ENCODE peak calls at places on chromosomes 3 and 15, in four cellular contexts. One of them, this sample, is unnamed.

GRCh38 chr3:14238936-14239335 is 60.3 kb downstream of the LSM3 start:
- DNase-seq in GM10248: no peak
- DNase-seq in lung: no peak
- DNase-seq in fibroblast of the aortic adventitia: no peak
- DNase-seq in this sample: no peak

GRCh38 chr15:68801572-68802148 is 19.0 kb downstream of the ANP32A start:
- DNase-seq in GM10248: no peak
- DNase-seq in lung: no peak
- DNase-seq in fibroblast of the aortic adventitia: no peak
- DNase-seq in this sample: no peak

GRCh38 chr15:37891754-37892368 is 42.6 kb upstream of the TMCO5A start:
- DNase-seq in GM10248: no peak
- DNase-seq in lung: no peak
- DNase-seq in fibroblast of the aortic adventitia: peak
- DNase-seq in this sample: peak

GRCh38 chr3:23671901-23672589 is 133.7 kb upstream of the UBE2E1 start:
- DNase-seq in GM10248: no peak
- DNase-seq in lung: no peak
- DNase-seq in fibroblast of the aortic adventitia: no peak
- DNase-seq in this sample: peak

GRCh38 chr3:156792945-156793344 is 33.2 kb upstream of the LEKR1 start:
- DNase-seq in GM10248: no peak
- DNase-seq in lung: no peak
- DNase-seq in fibroblast of the aortic adventitia: no peak
- DNase-seq in this sample: no peak

GRCh38 chr15:49495993-49496747 is 73.1 kb downstream of the FGF7 start:
- DNase-seq in GM10248: no peak
- DNase-seq in lung: no peak
- DNase-seq in fibroblast of the aortic adventitia: peak
- DNase-seq in this sample: no peak

GRCh38 chr15:39079296-39079834 is 501.5 kb upstream of the THBS1 start:
- DNase-seq in GM10248: no peak
- DNase-seq in lung: no peak
- DNase-seq in fibroblast of the aortic adventitia: peak
- DNase-seq in this sample: peak

GRCh38 chr3:53252105-53252946 is 3.5 kb downstream of the TKT start:
- DNase-seq in GM10248: no peak
- DNase-seq in lung: peak
- DNase-seq in fibroblast of the aortic adventitia: no peak
- DNase-seq in this sample: no peak

GRCh38 chr3:129308636-129309035 is 30.0 kb downstream of the HMCES start:
- DNase-seq in GM10248: no peak
- DNase-seq in lung: no peak
- DNase-seq in fibroblast of the aortic adventitia: no peak
- DNase-seq in this sample: no peak

GRCh38 chr3:69204315-69204957 is 82.0 kb upstream of the LMOD3 start:
- DNase-seq in GM10248: peak
- DNase-seq in lung: no peak
- DNase-seq in fibroblast of the aortic adventitia: no peak
- DNase-seq in this sample: no peak

GRCh38 chr15:101244889-101245668 is 6.8 kb downstream of the CHSY1 start:
- DNase-seq in GM10248: no peak
- DNase-seq in lung: no peak
- DNase-seq in fibroblast of the aortic adventitia: no peak
- DNase-seq in this sample: no peak

GRCh38 chr3:13414040-13414729 is 5.9 kb downstream of the NUP210 start:
- DNase-seq in GM10248: peak
- DNase-seq in lung: peak
- DNase-seq in fibroblast of the aortic adventitia: no peak
- DNase-seq in this sample: no peak

This sample was measured in astrocyte of the hippocampus.